ENCODE peak calls at places on chromosomes 13 and 19, in five cellular contexts. F is suprapubic skin, T is A549, W is H54, D is prostate gland. I is an unnamed sample.
A peak's percentile ranks its signal among the peaks of the same experiment; 100 is the strongest.

GRCh38 chr13:34939771-34940170 is 2.3 kb upstream of the NBEA start:
- DNase-seq in F (no peak), T (no peak), W (no peak), D (no peak), I (no peak)

GRCh38 chr13:24361138-24361537 is 51.8 kb downstream of the C1QTNF9 start:
- DNase-seq in F (no peak), T (no peak), W (no peak), D (no peak), I (no peak)

GRCh38 chr13:108315955-108316354 is 46.4 kb downstream of the TNFSF13B start:
- DNase-seq in F (no peak), T (no peak), W (no peak), D (no peak), I (no peak)

GRCh38 chr19:44955500-44956439 is 590 bp downstream of the CLPTM1 start:
- DNase-seq in F (no peak), T (no peak), W (no peak), D (no peak), I (no peak)

GRCh38 chr13:38348890-38349289 is 761 bp upstream of the UFM1 start:
- DNase-seq in F (no peak), T (peak; percentile 9), W (no peak), D (peak; percentile 3), I (no peak)

GRCh38 chr19:14363203-14364097 is 17.8 kb upstream of the ADGRE5 start:
- DNase-seq in F (peak; percentile 72), T (peak; percentile 52), W (no peak), D (peak; percentile 16), I (peak; percentile 54)

GRCh38 chr13:52746141-52746540 is 6.5 kb upstream of the CNMD start:
- DNase-seq in F (no peak), T (no peak), W (no peak), D (no peak), I (no peak)

GRCh38 chr19:13847033-13847899 is 29.7 kb upstream of the NANOS3 start:
- DNase-seq in F (peak; percentile 98), T (no peak), W (peak; percentile 83), D (peak; percentile 86), I (peak; percentile 92)

GRCh38 chr13:110044521-110045200 is 258.3 kb upstream of the IRS2 start:
- DNase-seq in F (no peak), T (no peak), W (no peak), D (no peak), I (no peak)

GRCh38 chr13:41136396-41137031 is 3.9 kb upstream of the KBTBD6 start:
- DNase-seq in F (no peak), T (no peak), W (no peak), D (no peak), I (no peak)

GRCh38 chr13:34587586-34587985 is 354.5 kb upstream of the NBEA start:
- DNase-seq in F (no peak), T (no peak), W (no peak), D (no peak), I (no peak)

GRCh38 chr13:114286808-114287207 is 5.4 kb downstream of the UPF3A start:
- DNase-seq in F (peak; percentile 26), T (no peak), W (no peak), D (no peak), I (no peak)

GRCh38 chr13:36512771-36513170 is 80.5 kb downstream of the CCNA1 start:
- DNase-seq in F (no peak), T (no peak), W (no peak), D (no peak), I (no peak)

GRCh38 chr19:1862424-1863307 is 713 bp downstream of the KLF16 start:
- DNase-seq in F (peak; percentile 79), T (no peak), W (peak; percentile 77), D (no peak), I (no peak)

GRCh38 chr19:31548941-31549340 is 199.7 kb upstream of the TSHZ3 start:
- DNase-seq in F (no peak), T (no peak), W (no peak), D (no peak), I (peak; percentile 14)

GRCh38 chr19:15635016-15635805 is 5.5 kb upstream of the CYP4F3 start:
- DNase-seq in F (no peak), T (no peak), W (no peak), D (no peak), I (no peak)

GRCh38 chr13:31477961-31478360 is 261.4 kb upstream of the RXFP2 start:
- DNase-seq in F (no peak), T (no peak), W (no peak), D (no peak), I (no peak)

GRCh38 chr13:68176486-68176885 is 946.4 kb upstream of the PCDH9 start:
- DNase-seq in F (no peak), T (no peak), W (peak; percentile 30), D (no peak), I (no peak)

GRCh38 chr13:39245688-39246087 is 207.4 kb downstream of the NHLRC3 start:
- DNase-seq in F (no peak), T (no peak), W (no peak), D (no peak), I (no peak)

GRCh38 chr19:31348416-31349159 is 648 bp downstream of the TSHZ3 start:
- DNase-seq in F (peak; percentile 74), T (no peak), W (peak; percentile 38), D (peak; percentile 24), I (no peak)

GRCh38 chr13:73173160-73173905 is 114.5 kb downstream of the KLF5 start:
- DNase-seq in F (no peak), T (no peak), W (no peak), D (no peak), I (no peak)

GRCh38 chr13:110774490-110774889 is 61.0 kb downstream of the ING1 start:
- DNase-seq in F (no peak), T (no peak), W (no peak), D (no peak), I (no peak)

GRCh38 chr19:1489463-1489971 is 633 bp downstream of the PCSK4 start:
- DNase-seq in F (no peak), T (no peak), W (no peak), D (no peak), I (no peak)

GRCh38 chr13:45206340-45206739 is 5.5 kb upstream of the KCTD4 start:
- DNase-seq in F (no peak), T (peak; percentile 28), W (no peak), D (no peak), I (no peak)

GRCh38 chr13:26017196-26017921 is 34.5 kb downstream of the SHISA2 start:
- DNase-seq in F (no peak), T (no peak), W (no peak), D (no peak), I (peak; percentile 20)

GRCh38 chr13:91647361-91647970 is 249.0 kb downstream of the GPC5 start:
- DNase-seq in F (no peak), T (no peak), W (peak; percentile 23), D (no peak), I (no peak)

GRCh38 chr13:98022210-98022609 is 68.7 kb downstream of the IPO5 start:
- DNase-seq in F (no peak), T (no peak), W (no peak), D (no peak), I (no peak)

GRCh38 chr13:51797664-51798488 is 6.1 kb downstream of the DHRS12 start:
- DNase-seq in F (peak; percentile 62), T (peak; percentile 44), W (no peak), D (peak; percentile 75), I (peak; percentile 92)

GRCh38 chr13:102286326-102286725 is 115.5 kb downstream of the FGF14 start:
- DNase-seq in F (no peak), T (peak; percentile 0), W (peak; percentile 12), D (no peak), I (no peak)

GRCh38 chr13:99501135-99501951 is at the start of gene TM9SF2:
- DNase-seq in F (peak; percentile 98), T (peak; percentile 87), W (peak; percentile 99), D (peak; percentile 94), I (peak; percentile 97)
- TF ChIP-seq POLR2A in F (peak; percentile 46), T (peak; percentile 45), W (no peak), D (peak; percentile 61), I (peak; percentile 88)

DNA sequence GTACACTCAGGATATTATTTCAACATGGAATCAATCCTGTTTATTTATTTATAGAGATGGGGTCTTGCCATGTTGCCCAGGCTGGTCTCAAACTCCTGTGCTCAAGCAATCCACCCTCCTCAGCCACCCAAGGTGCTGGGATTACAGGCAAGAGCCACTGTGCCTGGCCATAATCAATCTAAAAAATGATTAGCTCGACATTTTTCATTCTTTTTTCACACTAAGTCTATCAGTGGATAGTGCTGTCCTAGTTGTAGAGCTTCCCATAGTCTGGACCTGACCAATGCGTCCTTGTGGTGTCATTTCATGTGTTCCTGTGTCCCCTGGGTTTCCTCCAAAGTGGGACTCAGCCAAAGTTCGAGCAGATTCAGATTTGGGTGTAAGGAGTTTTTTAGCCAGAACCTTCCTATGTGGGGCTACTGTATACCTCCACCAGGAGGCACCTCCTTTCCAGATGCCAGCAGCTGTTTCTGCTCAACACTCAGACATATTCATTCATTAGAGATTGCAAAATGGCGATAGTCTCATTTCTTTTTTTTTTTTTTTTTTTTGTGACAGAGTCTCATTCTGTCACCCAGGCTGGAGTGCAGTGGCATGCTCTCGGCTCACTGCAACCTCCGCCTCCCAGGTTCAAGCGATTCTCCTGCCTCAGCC is 61.1 kb downstream of the MAP4K1 start:
- DNase-seq in F (no peak), T (no peak), W (no peak), D (no peak), I (no peak)
- TF ChIP-seq POLR2A in F (no peak), T (no peak), W (no peak), D (no peak), I (no peak)

DNA sequence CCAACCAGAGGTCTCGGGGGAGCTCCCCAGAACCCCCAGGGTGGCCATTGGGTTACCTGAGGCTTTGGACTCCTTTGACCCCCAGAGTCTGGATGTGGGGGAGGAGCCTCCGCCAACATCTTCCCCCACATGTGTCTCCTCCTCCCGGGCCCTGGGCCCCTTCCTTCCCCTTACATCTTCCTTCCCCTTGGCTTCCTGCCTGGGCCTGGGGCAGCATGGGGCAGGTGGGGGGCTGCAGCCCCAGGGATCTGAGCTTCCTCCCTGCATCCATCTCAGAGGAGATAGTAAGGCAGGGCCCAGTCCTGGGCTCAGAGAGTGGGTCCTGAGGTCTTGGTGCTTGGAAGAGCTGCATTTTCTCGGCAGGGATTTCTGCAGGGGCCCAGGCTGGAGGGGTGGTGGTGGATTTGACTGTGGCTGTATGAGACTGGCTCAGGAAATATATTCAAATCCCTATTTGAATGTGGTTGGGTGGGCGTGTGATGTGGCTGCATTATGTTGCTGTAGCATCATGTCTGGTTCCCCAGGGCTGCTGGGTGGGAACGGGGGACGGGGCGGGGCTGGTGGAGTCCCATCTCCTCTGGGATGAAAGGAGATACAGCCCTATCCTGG is 919 bp downstream of the VAV1 start:
- DNase-seq in F (no peak), T (no peak), W (no peak), D (no peak), I (no peak)
- TF ChIP-seq POLR2A in F (no peak), T (no peak), W (no peak), D (no peak), I (no peak)

GRCh38 chr19:6952956-6953355 is 65.6 kb downstream of the ADGRE1 start:
- DNase-seq in F (no peak), T (no peak), W (no peak), D (no peak), I (no peak)

GRCh38 chr19:6947745-6948144 is 60.4 kb downstream of the ADGRE1 start:
- DNase-seq in F (no peak), T (peak; percentile 26), W (peak; percentile 77), D (no peak), I (no peak)

GRCh38 chr19:6945733-6946132 is 58.4 kb downstream of the ADGRE1 start:
- DNase-seq in F (no peak), T (no peak), W (no peak), D (no peak), I (no peak)

DNA sequence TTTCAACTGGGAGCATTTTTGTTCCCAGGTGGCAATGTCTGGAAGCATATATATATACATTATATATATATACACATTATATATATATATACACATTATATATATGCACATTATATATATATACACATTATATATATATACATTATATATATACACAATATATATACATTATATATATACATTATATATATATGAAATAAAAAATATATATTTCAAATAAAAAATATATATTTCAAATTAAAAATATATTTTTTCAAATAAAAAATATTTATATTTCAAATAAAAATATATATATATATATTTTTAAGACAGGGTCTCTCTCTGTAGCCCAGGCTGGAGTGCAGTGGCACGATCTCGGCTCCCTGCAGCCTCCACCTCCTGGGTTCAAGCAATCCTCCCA is 61.5 kb downstream of the ADGRE1 start:
- DNase-seq in F (no peak), T (no peak), W (no peak), D (no peak), I (no peak)
- TF ChIP-seq POLR2A in F (no peak), T (no peak), W (no peak), D (no peak), I (no peak)

I was measured in body of pancreas.